ENCODE peak calls at places on chromosomes 5 and 9, in eight cellular contexts. I is tibial artery; J is neural progenitor cell; T is A673; W is Calu3; A is mucosa of descending colon; D is CD8-positive, alpha-beta T cell; Q is kidney. N is an unnamed sample.

GRCh38 chr5:149406203-149406978 is 27.3 kb upstream of the IL17B start:
- DNase-seq in I (peak; percentile 98), J (peak; percentile 21), T (peak; percentile 42), W (no peak), A (peak; percentile 66), D (no peak), Q (peak; percentile 95), N (no peak)

GRCh38 chr9:117354252-117354847 is 60.5 kb downstream of the ASTN2 start:
- DNase-seq in I (no peak), J (no peak), T (no peak), W (no peak), A (no peak), D (no peak), Q (no peak), N (no peak)

GRCh38 chr9:105295986-105296385 is 51.5 kb downstream of the SLC44A1 start:
- DNase-seq in I (no peak), J (peak; percentile 45), T (no peak), W (no peak), A (no peak), D (no peak), Q (no peak), N (no peak)

GRCh38 chr9:125966959-125967711 is 220.0 kb downstream of the PBX3 start:
- DNase-seq in I (no peak), J (no peak), T (no peak), W (no peak), A (no peak), D (no peak), Q (no peak), N (no peak)

GRCh38 chr9:127927457-127928231 is 2.9 kb downstream of the PIP5KL1 start:
- DNase-seq in I (no peak), J (peak; percentile 86), T (no peak), W (no peak), A (peak; percentile 86), D (peak; percentile 74), Q (peak; percentile 89), N (no peak)

GRCh38 chr9:132892383-132892782 is 13.7 kb downstream of the SPACA9 start:
- DNase-seq in I (peak; percentile 41), J (no peak), T (no peak), W (no peak), A (no peak), D (no peak), Q (no peak), N (no peak)

GRCh38 chr5:158301186-158301585 is 442.2 kb upstream of the CLINT1 start:
- DNase-seq in I (no peak), J (no peak), T (no peak), W (no peak), A (no peak), D (no peak), Q (no peak), N (no peak)

GRCh38 chr5:135660826-135661555 is 82.2 kb upstream of the CXCL14 start:
- DNase-seq in I (no peak), J (peak; percentile 9), T (no peak), W (no peak), A (no peak), D (no peak), Q (peak; percentile 75), N (no peak)

GRCh38 chr5:142322747-142323479 is 1.9 kb downstream of the SPRY4 start:
- DNase-seq in I (peak; percentile 83), J (peak; percentile 25), T (peak; percentile 55), W (peak; percentile 34), A (no peak), D (no peak), Q (peak; percentile 76), N (no peak)

GRCh38 chr9:133715866-133716563 is 22.1 kb downstream of the SARDH start:
- DNase-seq in I (peak; percentile 62), J (peak; percentile 59), T (peak; percentile 74), W (no peak), A (peak; percentile 31), D (peak; percentile 38), Q (peak; percentile 79), N (no peak)

GRCh38 chr9:70177121-70177520 is 81.7 kb upstream of the SMC5 start:
- DNase-seq in I (no peak), J (no peak), T (no peak), W (no peak), A (no peak), D (no peak), Q (no peak), N (no peak)

GRCh38 chr5:110414360-110414759 is 312.1 kb downstream of the TMEM232 start:
- DNase-seq in I (no peak), J (peak; percentile 23), T (peak; percentile 18), W (peak; percentile 6), A (no peak), D (no peak), Q (no peak), N (peak; percentile 18)

GRCh38 chr5:72021651-72022357 is 85.5 kb upstream of the MAP1B start:
- DNase-seq in I (no peak), J (no peak), T (no peak), W (no peak), A (no peak), D (no peak), Q (no peak), N (no peak)

GRCh38 chr5:81768960-81769452 is 18.1 kb upstream of the SSBP2 start:
- DNase-seq in I (no peak), J (no peak), T (no peak), W (peak; percentile 54), A (no peak), D (no peak), Q (no peak), N (no peak)

GRCh38 chr5:167968784-167969183 is 322.7 kb upstream of the WWC1 start:
- DNase-seq in I (no peak), J (no peak), T (no peak), W (no peak), A (no peak), D (no peak), Q (no peak), N (no peak)

GRCh38 chr5:39214912-39215709 is 4.3 kb downstream of the FYB1 start:
- DNase-seq in I (no peak), J (no peak), T (no peak), W (no peak), A (no peak), D (no peak), Q (no peak), N (no peak)

GRCh38 chr9:16191691-16192402 is 639.0 kb downstream of the CCDC171 start:
- DNase-seq in I (peak; percentile 86), J (peak; percentile 88), T (peak; percentile 60), W (peak; percentile 78), A (peak; percentile 84), D (peak; percentile 40), Q (peak; percentile 91), N (peak; percentile 66)

GRCh38 chr9:136541709-136542108 is 4.1 kb downstream of the NOTCH1 start:
- DNase-seq in I (no peak), J (no peak), T (no peak), W (no peak), A (no peak), D (no peak), Q (no peak), N (no peak)

GRCh38 chr9:136542246-136543041 is 3.4 kb downstream of the NOTCH1 start:
- DNase-seq in I (no peak), J (peak; percentile 94), T (peak; percentile 33), W (no peak), A (no peak), D (no peak), Q (no peak), N (no peak)

GRCh38 chr9:136543830-136544548 is 1.9 kb downstream of the NOTCH1 start:
- DNase-seq in I (no peak), J (no peak), T (no peak), W (peak; percentile 58), A (peak; percentile 83), D (no peak), Q (no peak), N (no peak)

GRCh38 chr9:136544549-136545064 is 1.2 kb downstream of the NOTCH1 start:
- DNase-seq in I (peak; percentile 89), J (peak; percentile 71), T (peak; percentile 57), W (peak; percentile 61), A (peak; percentile 87), D (peak; percentile 61), Q (no peak), N (peak; percentile 86)

GRCh38 chr9:136543280-136543679 is 2.6 kb downstream of the NOTCH1 start:
- DNase-seq in I (no peak), J (no peak), T (no peak), W (no peak), A (no peak), D (no peak), Q (no peak), N (no peak)
- TF ChIP-seq CTCF in I (no peak), J (no peak), T (no peak), W (no peak), A (no peak), D (no peak), Q (no peak), N (no peak)

DNA sequence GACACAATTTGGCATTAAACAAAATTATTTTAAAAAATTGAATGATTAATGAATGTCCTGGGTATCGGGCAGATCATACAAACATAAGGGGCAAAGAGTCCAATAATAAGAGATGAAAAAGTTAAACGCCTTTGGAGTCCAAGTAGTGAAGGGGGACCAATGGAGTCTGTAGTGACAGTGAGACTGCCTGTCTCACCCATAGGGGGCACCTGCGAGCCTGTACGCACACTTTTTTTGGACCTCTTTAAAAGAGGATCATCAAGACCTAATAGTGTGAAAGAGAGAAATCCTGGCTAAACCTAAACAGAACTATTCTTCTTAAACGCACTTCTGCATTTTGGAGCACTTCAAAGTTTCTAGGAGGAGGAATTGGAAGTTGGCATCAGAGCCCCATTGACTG is 636.0 kb upstream of the KLF4 start:
- DNase-seq in I (no peak), J (peak; percentile 21), T (no peak), W (no peak), A (no peak), D (no peak), Q (no peak), N (peak; percentile 6)
- TF ChIP-seq CTCF in I (no peak), J (peak; percentile 51), T (peak; percentile 53), W (no peak), A (no peak), D (no peak), Q (peak; percentile 1), N (peak; percentile 36)

DNA sequence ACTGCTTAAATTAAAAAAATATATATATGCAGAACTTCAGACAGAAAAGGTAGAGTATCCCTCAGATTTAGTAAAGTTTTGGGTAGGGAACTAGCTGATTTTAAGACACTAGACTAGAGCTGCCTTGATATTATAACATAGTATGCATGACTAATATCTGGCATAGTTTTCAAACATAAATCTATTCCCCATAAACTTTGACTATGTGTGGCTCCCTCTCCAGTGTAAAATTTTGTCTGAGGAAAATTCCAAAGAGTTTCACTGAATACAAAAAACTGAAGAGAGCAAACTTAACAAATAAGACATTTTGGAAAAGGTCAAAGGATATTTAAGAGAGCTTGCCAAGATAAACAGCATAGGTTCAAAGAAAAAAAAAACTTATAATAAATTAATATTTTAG is 66.2 kb upstream of the ZNF462 start:
- DNase-seq in I (no peak), J (no peak), T (no peak), W (no peak), A (no peak), D (no peak), Q (no peak), N (no peak)
- TF ChIP-seq CTCF in I (no peak), J (no peak), T (no peak), W (no peak), A (no peak), D (no peak), Q (no peak), N (no peak)

DNA sequence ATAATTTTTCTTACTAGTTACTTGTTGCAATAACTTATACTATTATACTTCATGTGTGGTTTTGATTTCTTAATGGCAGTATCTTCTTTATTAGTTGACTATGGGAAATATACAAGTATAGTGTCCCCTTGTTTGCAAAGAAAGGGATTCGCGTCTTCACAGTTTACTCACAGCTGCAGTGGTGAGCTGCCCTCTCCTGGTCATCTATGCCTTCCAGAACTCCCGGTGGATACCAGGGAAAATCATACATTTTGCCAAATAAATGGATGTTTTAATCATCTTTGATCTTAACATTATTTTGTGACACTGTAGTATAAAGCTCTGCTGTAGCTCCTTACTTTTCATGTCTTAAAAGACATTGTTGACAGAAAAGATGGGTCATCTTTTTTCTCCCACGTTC is 142.0 kb downstream of the ZCCHC7 start:
- DNase-seq in I (no peak), J (peak; percentile 58), T (peak; percentile 68), W (no peak), A (no peak), D (no peak), Q (no peak), N (no peak)
- TF ChIP-seq CTCF in I (no peak), J (peak; percentile 82), T (peak; percentile 80), W (no peak), A (no peak), D (no peak), Q (peak; percentile 39), N (peak; percentile 45)

N was measured in GM13977.